ENCODE peak calls at places on chromosomes 3 and 15, in four cellular contexts. C, F, P and E are unnamed samples.
A peak's percentile ranks its signal among the peaks of the same experiment; 100 is the strongest.

GRCh38 chr15:37585966-37586656 is 348.3 kb upstream of the TMCO5A start:
- DNase-seq in C (no peak), F (no peak), P (peak; percentile 62), E (no peak)

GRCh38 chr15:68795298-68795848 is 25.3 kb downstream of the ANP32A start:
- DNase-seq in C (no peak), F (no peak), P (peak; percentile 57), E (peak; percentile 82)

GRCh38 chr3:4021162-4021561 is 221.9 kb downstream of the LRRN1 start:
- DNase-seq in C (no peak), F (no peak), P (no peak), E (peak; percentile 5)

GRCh38 chr3:70974752-70975151 is 608.8 kb downstream of the FOXP1 start:
- DNase-seq in C (no peak), F (no peak), P (no peak), E (no peak)

GRCh38 chr15:66085128-66085527 is 168.4 kb downstream of the MEGF11 start:
- DNase-seq in C (peak; percentile 18), F (peak; percentile 31), P (no peak), E (peak; percentile 21)

GRCh38 chr15:99440551-99441426 is 125.0 kb upstream of the MEF2A start:
- DNase-seq in C (no peak), F (no peak), P (no peak), E (no peak)

GRCh38 chr3:25468866-25469319 is 40.8 kb downstream of the RARB start:
- DNase-seq in C (no peak), F (no peak), P (no peak), E (no peak)

GRCh38 chr15:43441316-43441715 is 51.6 kb downstream of the TP53BP1 start:
- DNase-seq in C (peak; percentile 37), F (peak; percentile 3), P (peak; percentile 50), E (peak; percentile 55)

GRCh38 chr3:160210799-160211221 is 14.4 kb upstream of the C3orf80 start:
- DNase-seq in C (peak; percentile 66), F (peak; percentile 11), P (peak; percentile 73), E (peak; percentile 43)

GRCh38 chr15:43370310-43370974 is 401 bp downstream of the ZSCAN29 start:
- DNase-seq in C (no peak), F (peak; percentile 27), P (peak; percentile 47), E (peak; percentile 55)

GRCh38 chr3:149969945-149970715 is 565 bp downstream of the PFN2 start:
- DNase-seq in C (peak; percentile 88), F (peak; percentile 78), P (peak; percentile 90), E (peak; percentile 74)

GRCh38 chr15:60844431-60845174 is 365.7 kb upstream of the ICE2 start:
- DNase-seq in C (no peak), F (no peak), P (no peak), E (no peak)

GRCh38 chr15:45785897-45786296 is 151.1 kb downstream of the SQOR start:
- DNase-seq in C (no peak), F (no peak), P (no peak), E (no peak)

GRCh38 chr15:53787349-53787748 is 27.9 kb upstream of the WDR72 start:
- DNase-seq in C (no peak), F (no peak), P (no peak), E (no peak)

GRCh38 chr15:48479751-48480150 is 148.5 kb downstream of the DUT start:
- DNase-seq in C (no peak), F (no peak), P (no peak), E (no peak)

GRCh38 chr3:170425491-170426239 is 7.0 kb downstream of the CLDN11 start:
- DNase-seq in C (no peak), F (peak; percentile 97), P (no peak), E (no peak)

GRCh38 chr15:49734831-49735508 is 114.1 kb downstream of the DTWD1 start:
- DNase-seq in C (no peak), F (no peak), P (no peak), E (no peak)

GRCh38 chr3:196969660-196970546 is 1.3 kb upstream of the PIGZ start:
- DNase-seq in C (peak; percentile 55), F (no peak), P (peak; percentile 35), E (peak; percentile 83)

GRCh38 chr3:65285956-65286355 is 598.2 kb upstream of the ADAMTS9 start:
- DNase-seq in C (no peak), F (no peak), P (no peak), E (no peak)

GRCh38 chr15:60390931-60391501 is 6.8 kb downstream of the ANXA2 start:
- DNase-seq in C (peak; percentile 82), F (peak; percentile 88), P (peak; percentile 83), E (peak; percentile 10)

GRCh38 chr3:150248116-150248864 is 159.8 kb upstream of the TSC22D2 start:
- DNase-seq in C (no peak), F (no peak), P (peak; percentile 94), E (no peak)

GRCh38 chr3:44031387-44032380 is 210.0 kb upstream of the TOPAZ1 start:
- DNase-seq in C (no peak), F (no peak), P (no peak), E (no peak)

GRCh38 chr3:3632439-3632838 is 166.8 kb upstream of the LRRN1 start:
- DNase-seq in C (no peak), F (no peak), P (no peak), E (no peak)

GRCh38 chr3:106673926-106674569 is 703.2 kb upstream of the CCDC54 start:
- DNase-seq in C (no peak), F (no peak), P (peak; percentile 47), E (no peak)

GRCh38 chr3:10937141-10937825 is 55.3 kb upstream of the SLC6A1 start:
- DNase-seq in C (no peak), F (no peak), P (no peak), E (no peak)

GRCh38 chr15:67042490-67043181 is 22.8 kb upstream of the SMAD3 start:
- DNase-seq in C (no peak), F (no peak), P (peak; percentile 65), E (no peak)

GRCh38 chr3:14289590-14290453 is 111.2 kb downstream of the LSM3 start:
- DNase-seq in C (peak; percentile 44), F (peak; percentile 59), P (peak; percentile 96), E (no peak)

GRCh38 chr3:4688411-4688810 is 195.3 kb downstream of the ITPR1 start:
- DNase-seq in C (no peak), F (no peak), P (no peak), E (no peak)

GRCh38 chr3:145490088-145491055 is 670.6 kb downstream of the PLOD2 start:
- DNase-seq in C (no peak), F (no peak), P (no peak), E (no peak)

GRCh38 chr3:124246949-124247348 is 255.0 kb upstream of the ROPN1 start:
- DNase-seq in C (peak; percentile 52), F (peak; percentile 43), P (peak; percentile 25), E (no peak)

GRCh38 chr15:50908209-50909043 is at the start of gene AP4E1:
- DNase-seq in C (peak; percentile 96), F (peak; percentile 85), P (peak; percentile 91), E (peak; percentile 98)
- TF ChIP-seq POLR2A in C (peak; percentile 24), F (peak; percentile 84), P (peak; percentile 78), E (peak; percentile 82)

DNA sequence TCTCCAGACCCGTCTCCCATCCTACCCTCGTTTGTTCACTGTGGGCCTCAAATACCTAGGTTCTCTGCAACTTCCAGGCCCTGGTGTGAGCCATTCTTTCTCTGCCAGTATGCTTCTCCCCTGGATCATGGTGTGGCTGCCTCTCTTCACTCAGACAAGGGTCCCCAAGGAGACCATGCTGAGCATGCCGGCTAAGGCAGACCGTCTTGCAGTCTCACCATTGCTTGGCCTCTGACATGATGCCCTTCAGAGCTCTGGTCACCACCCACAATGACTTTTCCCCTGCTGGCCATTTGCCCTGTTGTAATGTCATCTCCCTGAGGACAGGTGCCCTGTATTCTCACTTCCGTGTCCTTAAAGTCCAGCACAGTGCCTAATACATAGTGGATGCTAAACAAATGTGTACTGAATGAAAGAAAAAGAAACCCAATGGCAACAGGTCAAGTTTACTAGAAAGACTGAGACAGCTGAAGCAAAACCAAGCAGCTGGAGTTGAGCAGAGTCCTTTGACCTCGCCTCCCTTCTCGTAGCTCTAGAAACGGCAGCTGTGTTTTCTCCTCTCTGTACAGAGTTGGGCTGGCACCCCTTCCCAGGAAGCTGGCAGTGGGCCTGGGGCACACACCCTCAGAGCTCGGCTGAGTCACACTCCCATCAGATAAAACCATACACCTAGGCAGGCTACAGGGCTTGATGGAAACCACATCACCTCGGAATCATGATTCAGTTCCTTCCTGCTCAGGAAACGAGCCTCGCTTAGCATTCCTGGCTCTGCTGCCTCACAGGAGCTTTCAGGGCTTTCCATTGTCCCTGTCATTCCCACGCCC is 8.6 kb downstream of the TLR9 start:
- DNase-seq in C (no peak), F (no peak), P (peak; percentile 79), E (peak; percentile 71)
- TF ChIP-seq POLR2A in C (no peak), F (no peak), P (no peak), E (no peak)

GRCh38 chr3:101779047-101779807 is at the start of gene NXPE3:
- DNase-seq in C (peak; percentile 90), F (peak; percentile 65), P (peak; percentile 65), E (peak; percentile 82)
- TF ChIP-seq POLR2A in C (peak; percentile 71), F (no peak), P (no peak), E (peak; percentile 42)

GRCh38 chr3:50408445-50408953 is 49.2 kb upstream of the TMEM115 start:
- DNase-seq in C (no peak), F (no peak), P (no peak), E (no peak)
- TF ChIP-seq POLR2A in C (no peak), F (no peak), P (no peak), E (no peak)

GRCh38 chr3:108221403-108221802 is 821 bp downstream of the IFT57 start:
- DNase-seq in C (no peak), F (no peak), P (no peak), E (peak; percentile 17)

GRCh38 chr3:108222813-108223307 is 636 bp upstream of the IFT57 start:
- DNase-seq in C (no peak), F (no peak), P (peak; percentile 18), E (no peak)

GRCh38 chr3:108223928-108224327 is 1.7 kb upstream of the IFT57 start:
- DNase-seq in C (no peak), F (no peak), P (peak; percentile 48), E (peak; percentile 44)

GRCh38 chr3:108219336-108219735 is 2.9 kb downstream of the IFT57 start:
- DNase-seq in C (no peak), F (no peak), P (no peak), E (no peak)

GRCh38 chr3:108221911-108222812 is at the start of gene IFT57:
- DNase-seq in C (peak; percentile 95), F (peak; percentile 94), P (peak; percentile 98), E (peak; percentile 96)
- TF ChIP-seq POLR2A in C (peak; percentile 32), F (peak; percentile 51), P (peak; percentile 92), E (peak; percentile 65)